ENCODE peak calls at places on chromosomes 6 and 20, in five cellular contexts. P, Y, K, Z and T are unnamed samples. For H3K4me1, the result is how much of the 10 kb centered on the place peaks cover.

GRCh38 chr6:130943738-130944137 is 116.5 kb downstream of the SMLR1 start:
- ATAC-seq in P (no peak), Y (no peak), K (no peak), Z (peak), T (no peak)

GRCh38 chr20:46406986-46407670 is 713 bp upstream of the ELMO2 start:
- ATAC-seq in P (no peak), Y (peak), K (peak), Z (peak), T (peak)

GRCh38 chr6:138289739-138290138 is 71.4 kb upstream of the PBOV1 start:
- ATAC-seq in P (peak), Y (peak), K (peak), Z (peak), T (no peak)

GRCh38 chr20:6698056-6698455 is 69.4 kb upstream of the BMP2 start:
- ATAC-seq in P (no peak), Y (no peak), K (no peak), Z (peak), T (no peak)

GRCh38 chr6:156778615-156779205 is 1.5 kb downstream of the ARID1B start:
- ATAC-seq in P (peak), Y (peak), K (no peak), Z (peak), T (peak)

GRCh38 chr6:69584536-69584912 is 212.3 kb downstream of the LMBRD1 start:
- ATAC-seq in P (no peak), Y (no peak), K (peak), Z (no peak), T (no peak)

GRCh38 chr6:156028310-156029131 is 572.9 kb upstream of the NOX3 start:
- ATAC-seq in P (no peak), Y (no peak), K (no peak), Z (no peak), T (no peak)

GRCh38 chr6:110419028-110419739 is 3.8 kb upstream of the DDO start:
- ATAC-seq in P (no peak), Y (no peak), K (no peak), Z (peak), T (no peak)

GRCh38 chr20:41167481-41168253 is 30.3 kb downstream of the PLCG1 start:
- ATAC-seq in P (no peak), Y (no peak), K (peak), Z (no peak), T (no peak)

GRCh38 chr6:15628499-15629131 is 34.2 kb downstream of the DTNBP1 start:
- ATAC-seq in P (peak), Y (no peak), K (peak), Z (no peak), T (no peak)

GRCh38 chr6:41442800-41443501 is 103.2 kb upstream of the FOXP4 start:
- ATAC-seq in P (peak), Y (peak), K (no peak), Z (peak), T (peak)

GRCh38 chr6:1118287-1118647 is 193.6 kb upstream of the FOXQ1 start:
- ATAC-seq in P (no peak), Y (no peak), K (no peak), Z (peak), T (no peak)

GRCh38 chr6:136860043-136860442 is 37.7 kb downstream of the PEX7 start:
- ATAC-seq in P (no peak), Y (no peak), K (no peak), Z (no peak), T (no peak)

GRCh38 chr6:24451581-24452041 is 37.8 kb downstream of the GPLD1 start:
- ATAC-seq in P (peak), Y (no peak), K (peak), Z (no peak), T (no peak)

GRCh38 chr6:119862719-119863118 is 513.2 kb upstream of the MAN1A1 start:
- ATAC-seq in P (no peak), Y (no peak), K (no peak), Z (no peak), T (no peak)

GRCh38 chr20:35303735-35304431 is 11.7 kb upstream of the FAM83C start:
- ATAC-seq in P (peak), Y (peak), K (peak), Z (peak), T (peak)

GRCh38 chr20:24732599-24732998 is 216.5 kb upstream of the CST7 start:
- ATAC-seq in P (no peak), Y (no peak), K (no peak), Z (no peak), T (no peak)

GRCh38 chr6:137870286-137870685 is 3.2 kb downstream of the TNFAIP3 start:
- ATAC-seq in P (no peak), Y (no peak), K (no peak), Z (no peak), T (no peak)

GRCh38 chr6:160039441-160039840 is 70.6 kb downstream of the IGF2R start:
- ATAC-seq in P (no peak), Y (no peak), K (peak), Z (no peak), T (no peak)

GRCh38 chr6:108408453-108408852 is 113.6 kb downstream of the AFG1L start:
- ATAC-seq in P (no peak), Y (no peak), K (no peak), Z (no peak), T (no peak)

GRCh38 chr6:14841901-14842421 is 403.9 kb upstream of the JARID2 start:
- ATAC-seq in P (no peak), Y (no peak), K (no peak), Z (no peak), T (peak)

GRCh38 chr20:20231528-20232298 is 136.2 kb upstream of the INSM1 start:
- ATAC-seq in P (no peak), Y (no peak), K (no peak), Z (peak), T (no peak)

GRCh38 chr6:81623106-81623834 is 129.2 kb downstream of the TENT5A start:
- ATAC-seq in P (no peak), Y (no peak), K (no peak), Z (no peak), T (no peak)

GRCh38 chr20:17334866-17335412 is 108.1 kb downstream of the PCSK2 start:
- ATAC-seq in P (no peak), Y (no peak), K (no peak), Z (no peak), T (no peak)

GRCh38 chr6:81772741-81773140 is 20.3 kb upstream of the TENT5A start:
- ATAC-seq in P (no peak), Y (no peak), K (peak), Z (no peak), T (no peak)

GRCh38 chr6:130115036-130115435 is 96.7 kb downstream of the L3MBTL3 start:
- ATAC-seq in P (no peak), Y (no peak), K (peak), Z (no peak), T (no peak)

GRCh38 chr6:112205521-112206458 is 48.6 kb downstream of the LAMA4 start:
- ATAC-seq in P (no peak), Y (no peak), K (no peak), Z (no peak), T (no peak)

GRCh38 chr6:28124971-28125353 is 553 bp downstream of the ZSCAN16 start:
- ATAC-seq in P (no peak), Y (no peak), K (peak), Z (peak), T (peak)

GRCh38 chr6:53514677-53515076 is 30.2 kb downstream of the GCLC start:
- ATAC-seq in P (no peak), Y (no peak), K (no peak), Z (peak), T (no peak)

GRCh38 chr6:133761706-133762105 is 127.2 kb upstream of the TCF21 start:
- ATAC-seq in P (no peak), Y (no peak), K (no peak), Z (no peak), T (peak)

GRCh38 chr6:90003069-90003800 is 109.0 kb downstream of the GJA10 start:
- ATAC-seq in P (no peak), Y (no peak), K (no peak), Z (no peak), T (no peak)

GRCh38 chr6:29617782-29618557 is 15.0 kb downstream of the GABBR1 start:
- ATAC-seq in P (peak), Y (peak), K (peak), Z (peak), T (no peak)

GRCh38 chr6:118774596-118774995 is 119.4 kb upstream of the ASF1A start:
- ATAC-seq in P (no peak), Y (no peak), K (no peak), Z (no peak), T (no peak)

GRCh38 chr20:44914924-44915323 is 5.1 kb downstream of the PABPC1L start:
- ATAC-seq in P (no peak), Y (no peak), K (no peak), Z (no peak), T (no peak)

GRCh38 chr6:109242029-109242428 is 140.2 kb downstream of the CD164 start:
- ATAC-seq in P (no peak), Y (no peak), K (no peak), Z (no peak), T (no peak)

GRCh38 chr6:156030053-156030452 is 574.4 kb upstream of the NOX3 start:
- ATAC-seq in P (no peak), Y (no peak), K (no peak), Z (no peak), T (no peak)

GRCh38 chr20:21522479-21523397 is 8.9 kb upstream of the NKX2-2 start:
- ATAC-seq in P (no peak), Y (no peak), K (no peak), Z (peak), T (no peak)

GRCh38 chr20:32439132-32439829 is 81.2 kb downstream of the ASXL1 start:
- ATAC-seq in P (peak), Y (no peak), K (no peak), Z (peak), T (no peak)

GRCh38 chr20:51513545-51513944 is 29.0 kb downstream of the NFATC2 start:
- ATAC-seq in P (peak), Y (peak), K (no peak), Z (no peak), T (no peak)
- H3K4me1 ChIP-seq in P (under half), Y (under half), K (under half), Z (under half), T (under half)

GRCh38 chr6:36150283-36150682 is 20.0 kb downstream of the MAPK13 start:
- ATAC-seq in P (no peak), Y (no peak), K (no peak), Z (no peak), T (peak)
- TF ChIP-seq EP300 in P (no peak), Y (no peak), K (no peak), Z (no peak), T (no peak)

DNA sequence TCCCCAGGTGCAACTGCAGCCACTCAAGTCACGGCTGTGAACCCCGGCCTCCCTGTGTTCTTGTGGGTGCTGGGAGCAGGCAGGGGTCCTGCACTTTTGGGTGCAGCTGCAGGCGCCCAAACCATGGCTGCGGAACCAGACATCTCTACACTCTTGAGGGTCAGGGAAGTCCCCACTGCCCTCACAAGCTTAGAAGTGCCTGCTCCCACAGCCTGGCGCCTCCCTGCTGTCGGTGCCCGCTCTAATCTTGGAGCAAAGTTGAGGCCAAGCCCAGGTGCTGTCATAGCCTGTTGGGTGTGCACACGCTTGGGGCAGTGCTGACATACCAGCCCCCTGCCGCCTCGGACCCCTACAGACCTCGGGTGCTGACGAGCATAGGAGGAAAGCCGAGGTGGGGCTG is 6.2 kb downstream of the DEFB132 start:
- ATAC-seq in P (no peak), Y (no peak), K (no peak), Z (no peak), T (no peak)
- TF ChIP-seq POLR2A in P (no peak), Y (no peak), K (no peak), Z (no peak), T (no peak)

GRCh38 chr20:62357681-62358080 is 9.4 kb downstream of the LAMA5 start:
- ATAC-seq in P (peak), Y (no peak), K (no peak), Z (no peak), T (no peak)

GRCh38 chr20:62355527-62356142 is 11.5 kb downstream of the LAMA5 start:
- ATAC-seq in P (no peak), Y (peak), K (no peak), Z (no peak), T (no peak)

GRCh38 chr20:62358171-62358719 is 8.9 kb downstream of the LAMA5 start:
- ATAC-seq in P (peak), Y (peak), K (no peak), Z (no peak), T (peak)

GRCh38 chr20:62356143-62356947 is 10.8 kb downstream of the LAMA5 start:
- ATAC-seq in P (no peak), Y (no peak), K (no peak), Z (no peak), T (no peak)

DNA sequence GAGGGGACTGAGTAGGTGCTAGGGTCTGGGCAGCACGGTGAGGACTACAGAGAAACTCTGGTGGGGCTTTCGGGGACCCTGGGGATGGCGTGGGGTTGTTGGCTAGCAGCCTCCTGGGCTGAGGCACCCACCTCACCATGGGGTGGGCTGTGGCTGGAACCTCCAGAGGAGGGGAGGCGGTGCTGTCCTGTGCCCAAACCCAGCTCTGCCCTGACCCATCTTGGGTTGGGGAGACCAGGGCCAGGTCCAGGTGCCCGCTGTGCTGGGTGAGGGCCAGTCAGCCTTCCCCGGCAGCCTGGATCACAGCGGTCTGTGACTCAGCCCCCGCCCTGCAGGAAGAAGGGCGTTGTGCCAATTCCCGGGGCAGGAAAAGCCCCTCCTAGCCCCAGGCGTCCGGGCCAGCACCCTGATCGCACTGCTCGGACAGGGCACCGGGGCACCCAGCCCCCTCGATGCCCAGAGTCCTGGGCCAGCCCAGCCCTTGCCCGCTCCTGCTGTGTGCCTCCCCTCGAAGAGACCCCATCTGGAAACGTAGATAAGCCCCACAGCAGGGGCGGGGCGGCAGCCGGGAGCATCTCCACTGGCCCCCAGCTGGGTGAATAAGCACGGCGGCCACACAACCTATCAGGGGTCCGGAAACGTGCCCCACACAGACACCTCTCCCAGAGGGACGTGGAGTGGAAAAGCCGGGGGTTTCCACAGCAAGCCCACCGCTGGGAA is 10.0 kb downstream of the LAMA5 start:
- ATAC-seq in P (peak), Y (peak), K (no peak), Z (no peak), T (peak)
- H3K4me1 ChIP-seq in P (half or more), Y (half or more), K (under half), Z (half or more), T (under half)

DNA sequence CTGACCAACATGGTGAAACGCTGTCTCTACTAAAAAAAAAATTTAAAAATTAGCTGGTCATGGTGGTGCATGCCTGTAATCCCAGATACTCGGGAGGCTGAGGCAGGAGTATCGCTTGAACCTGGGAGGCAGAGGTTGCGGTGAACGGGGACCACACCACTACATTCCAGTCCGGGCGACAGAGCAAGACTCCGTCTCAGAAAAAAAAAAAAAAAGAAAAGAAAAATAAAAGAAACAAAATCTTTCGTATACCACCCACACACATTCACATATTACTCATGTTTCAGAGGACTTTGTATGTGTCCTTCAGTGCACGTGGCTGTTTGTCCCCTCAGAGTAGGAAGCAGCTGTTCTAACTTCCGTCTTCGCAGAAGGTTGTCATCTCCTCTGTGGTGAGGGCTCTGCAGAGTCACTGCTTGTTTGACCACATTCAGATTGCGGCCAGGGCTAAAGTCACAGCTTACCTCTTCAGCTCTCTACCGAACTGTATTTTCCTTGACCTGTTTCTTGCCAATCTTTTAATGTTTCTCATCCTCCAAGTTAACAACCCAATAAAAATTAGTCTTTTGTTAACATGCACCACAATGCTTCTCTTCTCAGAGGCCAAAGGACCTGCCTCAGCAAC is 36.6 kb upstream of the HIVEP1 start:
- ATAC-seq in P (peak), Y (no peak), K (peak), Z (no peak), T (peak)
- TF ChIP-seq EP300 in P (peak), Y (no peak), K (no peak), Z (no peak), T (no peak)

DNA sequence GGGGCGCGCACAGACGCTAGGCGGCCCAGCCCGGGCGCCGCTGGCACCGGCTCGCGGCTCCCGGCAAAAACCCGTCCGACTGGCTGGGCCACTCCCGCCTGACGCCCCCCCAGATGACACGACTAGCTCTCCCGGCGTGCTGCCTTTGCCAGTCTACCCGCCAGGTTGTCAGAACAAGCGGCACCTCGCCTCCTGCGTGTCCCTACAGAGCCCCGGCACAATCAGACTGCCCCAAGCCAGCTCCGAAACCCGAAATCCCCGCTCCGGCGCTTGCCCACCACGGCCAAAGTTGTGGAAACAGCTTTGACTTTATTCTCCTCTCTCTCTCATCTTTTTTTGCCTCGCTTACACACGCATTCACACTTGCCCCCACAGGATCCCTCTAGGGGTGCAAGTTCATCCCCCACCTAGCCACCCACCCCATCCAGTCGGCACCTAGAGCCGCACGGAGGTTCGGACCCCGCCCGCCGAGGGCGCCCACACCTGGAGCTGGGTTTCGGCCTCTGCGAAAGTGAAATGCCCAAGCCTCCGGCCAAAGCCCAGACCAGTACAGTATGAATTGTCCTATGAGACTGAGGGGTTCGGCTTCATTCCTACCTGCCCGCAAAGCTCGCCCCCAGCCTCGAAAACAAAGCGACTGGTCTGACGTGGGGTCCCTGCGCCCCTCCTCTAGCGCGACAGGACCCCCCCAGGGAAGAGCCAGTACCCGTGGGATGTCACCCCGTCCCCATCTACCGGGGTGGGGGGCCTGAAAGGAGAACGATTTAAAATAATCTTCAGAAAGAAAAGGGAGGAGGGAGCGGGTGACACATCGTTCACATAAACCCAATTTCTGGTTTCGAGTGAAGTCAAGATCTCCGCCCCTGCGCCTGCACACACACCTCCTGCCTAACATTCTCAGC is 1.7 kb downstream of the TFAP2A start:
- ATAC-seq in P (no peak), Y (peak), K (peak), Z (peak), T (peak)
- TF ChIP-seq POLR2A in P (no peak), Y (no peak), K (no peak), Z (no peak), T (no peak)

DNA sequence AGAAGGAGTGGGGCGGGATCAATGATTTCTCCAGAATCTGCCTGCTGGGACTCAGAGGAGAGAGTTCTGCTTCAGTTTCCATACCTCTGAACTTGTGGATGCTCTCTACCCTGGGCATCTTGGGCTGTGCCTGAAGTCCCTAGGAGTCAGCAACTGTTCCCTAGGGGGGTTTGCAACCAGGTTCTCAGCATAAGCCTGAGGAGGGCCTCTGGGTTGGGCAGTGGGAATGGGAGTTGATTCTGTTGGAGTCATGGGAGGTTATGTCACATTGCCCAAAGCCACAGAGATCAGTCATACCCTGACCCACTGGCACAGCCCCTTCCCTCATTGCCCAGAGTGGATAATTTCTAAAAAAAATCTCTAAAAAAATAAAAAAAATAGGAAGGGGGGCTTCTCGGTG is 47.4 kb downstream of the MOCS1 start:
- ATAC-seq in P (no peak), Y (no peak), K (no peak), Z (no peak), T (no peak)
- H3K4me1 ChIP-seq in P (under half), Y (under half), K (under half), Z (under half), T (half or more)

GRCh38 chr20:38127011-38127621 is 38.0 kb downstream of the TGM2 start:
- ATAC-seq in P (peak), Y (peak), K (no peak), Z (no peak), T (peak)
- TF ChIP-seq EP300 in P (peak), Y (no peak), K (no peak), Z (no peak), T (no peak)